ENCODE peak calls at places on chromosome 12, in nine cellular contexts. One of them, this sample, is unnamed.

GRCh38 chr12:56687225-56688128 is 607 bp downstream of the PTGES3 start:
- DNase-seq in colonic mucosa: peak; percentile 67
- DNase-seq in psoas muscle: peak; percentile 69
- DNase-seq in HepG2: no peak
- DNase-seq in heart left ventricle: peak; percentile 79
- DNase-seq in CD8-positive, alpha-beta memory T cell: peak; percentile 72
- DNase-seq in suprapubic skin: peak; percentile 81
- DNase-seq in sigmoid colon: peak; percentile 81
- DNase-seq in aorta: peak; percentile 82
- DNase-seq in this sample: no peak

GRCh38 chr12:29782285-29782820 is 1.4 kb downstream of the TMTC1 start:
- DNase-seq in HepG2: no peak
- DNase-seq in sigmoid colon: no peak
- DNase-seq in psoas muscle: no peak
- DNase-seq in heart left ventricle: no peak
- DNase-seq in aorta: no peak
- DNase-seq in CD8-positive, alpha-beta memory T cell: no peak
- DNase-seq in colonic mucosa: no peak
- DNase-seq in suprapubic skin: no peak
- DNase-seq in this sample: peak; percentile 46

GRCh38 chr12:102808412-102808811 is 108.6 kb downstream of the PAH start:
- DNase-seq in colonic mucosa: no peak
- DNase-seq in suprapubic skin: no peak
- DNase-seq in heart left ventricle: no peak
- DNase-seq in CD8-positive, alpha-beta memory T cell: no peak
- DNase-seq in aorta: no peak
- DNase-seq in sigmoid colon: no peak
- DNase-seq in HepG2: no peak
- DNase-seq in psoas muscle: no peak
- DNase-seq in this sample: no peak

GRCh38 chr12:5258498-5258897 is 173.4 kb upstream of the NTF3 start:
- DNase-seq in suprapubic skin: peak; percentile 65
- DNase-seq in sigmoid colon: no peak
- DNase-seq in psoas muscle: no peak
- DNase-seq in CD8-positive, alpha-beta memory T cell: no peak
- DNase-seq in heart left ventricle: no peak
- DNase-seq in aorta: no peak
- DNase-seq in colonic mucosa: peak; percentile 22
- DNase-seq in HepG2: no peak
- DNase-seq in this sample: no peak

GRCh38 chr12:122265433-122265832 is 861 bp downstream of the VPS33A start:
- DNase-seq in aorta: no peak
- DNase-seq in colonic mucosa: no peak
- DNase-seq in heart left ventricle: no peak
- DNase-seq in CD8-positive, alpha-beta memory T cell: no peak
- DNase-seq in sigmoid colon: no peak
- DNase-seq in psoas muscle: no peak
- DNase-seq in suprapubic skin: no peak
- DNase-seq in HepG2: no peak
- DNase-seq in this sample: no peak

GRCh38 chr12:19206493-19207077 is 77.1 kb downstream of the PLEKHA5 start:
- DNase-seq in CD8-positive, alpha-beta memory T cell: no peak
- DNase-seq in suprapubic skin: no peak
- DNase-seq in heart left ventricle: no peak
- DNase-seq in psoas muscle: no peak
- DNase-seq in aorta: no peak
- DNase-seq in sigmoid colon: no peak
- DNase-seq in HepG2: no peak
- DNase-seq in colonic mucosa: no peak
- DNase-seq in this sample: no peak

GRCh38 chr12:31900271-31900670 is 58.9 kb upstream of the RESF1 start:
- DNase-seq in psoas muscle: no peak
- DNase-seq in suprapubic skin: no peak
- DNase-seq in CD8-positive, alpha-beta memory T cell: no peak
- DNase-seq in colonic mucosa: no peak
- DNase-seq in heart left ventricle: no peak
- DNase-seq in aorta: no peak
- DNase-seq in HepG2: no peak
- DNase-seq in sigmoid colon: no peak
- DNase-seq in this sample: peak; percentile 25

GRCh38 chr12:25585021-25585523 is 32.0 kb upstream of the LMNTD1 start:
- DNase-seq in heart left ventricle: no peak
- DNase-seq in CD8-positive, alpha-beta memory T cell: no peak
- DNase-seq in sigmoid colon: peak; percentile 80
- DNase-seq in aorta: no peak
- DNase-seq in colonic mucosa: no peak
- DNase-seq in suprapubic skin: no peak
- DNase-seq in psoas muscle: no peak
- DNase-seq in HepG2: no peak
- DNase-seq in this sample: no peak

GRCh38 chr12:98894412-98895085 is 249.5 kb downstream of the APAF1 start:
- DNase-seq in sigmoid colon: no peak
- DNase-seq in psoas muscle: no peak
- DNase-seq in heart left ventricle: peak; percentile 55
- DNase-seq in HepG2: no peak
- DNase-seq in aorta: no peak
- DNase-seq in suprapubic skin: no peak
- DNase-seq in colonic mucosa: no peak
- DNase-seq in CD8-positive, alpha-beta memory T cell: no peak
- DNase-seq in this sample: no peak

GRCh38 chr12:24600996-24601395 is 347.9 kb downstream of the BCAT1 start:
- DNase-seq in suprapubic skin: no peak
- DNase-seq in psoas muscle: no peak
- DNase-seq in CD8-positive, alpha-beta memory T cell: no peak
- DNase-seq in aorta: no peak
- DNase-seq in heart left ventricle: no peak
- DNase-seq in colonic mucosa: no peak
- DNase-seq in HepG2: no peak
- DNase-seq in sigmoid colon: no peak
- DNase-seq in this sample: peak; percentile 50

GRCh38 chr12:50220357-50221061 is 53.3 kb upstream of the CERS5 start:
- DNase-seq in aorta: no peak
- DNase-seq in heart left ventricle: no peak
- DNase-seq in sigmoid colon: no peak
- DNase-seq in suprapubic skin: no peak
- DNase-seq in colonic mucosa: no peak
- DNase-seq in psoas muscle: no peak
- DNase-seq in CD8-positive, alpha-beta memory T cell: no peak
- DNase-seq in HepG2: no peak
- DNase-seq in this sample: peak; percentile 50

GRCh38 chr12:17992002-17992656 is 97.9 kb downstream of the RERGL start:
- DNase-seq in psoas muscle: no peak
- DNase-seq in aorta: no peak
- DNase-seq in colonic mucosa: no peak
- DNase-seq in suprapubic skin: no peak
- DNase-seq in HepG2: peak; percentile 3
- DNase-seq in sigmoid colon: no peak
- DNase-seq in heart left ventricle: no peak
- DNase-seq in CD8-positive, alpha-beta memory T cell: no peak
- DNase-seq in this sample: peak; percentile 51

GRCh38 chr12:56080556-56081138 is 682 bp downstream of the ERBB3 start:
- DNase-seq in suprapubic skin: no peak
- DNase-seq in sigmoid colon: no peak
- DNase-seq in CD8-positive, alpha-beta memory T cell: no peak
- DNase-seq in heart left ventricle: no peak
- DNase-seq in aorta: no peak
- DNase-seq in HepG2: peak; percentile 96
- DNase-seq in colonic mucosa: peak; percentile 87
- DNase-seq in psoas muscle: peak; percentile 44
- DNase-seq in this sample: no peak

GRCh38 chr12:84793558-84794367 is 118.8 kb downstream of the SLC6A15 start:
- DNase-seq in heart left ventricle: no peak
- DNase-seq in suprapubic skin: no peak
- DNase-seq in CD8-positive, alpha-beta memory T cell: no peak
- DNase-seq in psoas muscle: no peak
- DNase-seq in aorta: peak; percentile 74
- DNase-seq in HepG2: no peak
- DNase-seq in sigmoid colon: no peak
- DNase-seq in colonic mucosa: no peak
- DNase-seq in this sample: no peak

GRCh38 chr12:115752151-115752550 is 525.3 kb downstream of the MED13L start:
- DNase-seq in CD8-positive, alpha-beta memory T cell: no peak
- DNase-seq in sigmoid colon: no peak
- DNase-seq in psoas muscle: no peak
- DNase-seq in HepG2: no peak
- DNase-seq in heart left ventricle: no peak
- DNase-seq in suprapubic skin: no peak
- DNase-seq in colonic mucosa: no peak
- DNase-seq in aorta: no peak
- DNase-seq in this sample: peak; percentile 28

GRCh38 chr12:109775172-109775881 is 57.9 kb downstream of the TRPV4 start:
- DNase-seq in heart left ventricle: peak; percentile 84
- DNase-seq in colonic mucosa: peak; percentile 79
- DNase-seq in sigmoid colon: peak; percentile 87
- DNase-seq in suprapubic skin: peak; percentile 77
- DNase-seq in HepG2: peak; percentile 50
- DNase-seq in psoas muscle: peak; percentile 86
- DNase-seq in aorta: peak; percentile 91
- DNase-seq in CD8-positive, alpha-beta memory T cell: peak; percentile 58
- DNase-seq in this sample: peak; percentile 50

DNA sequence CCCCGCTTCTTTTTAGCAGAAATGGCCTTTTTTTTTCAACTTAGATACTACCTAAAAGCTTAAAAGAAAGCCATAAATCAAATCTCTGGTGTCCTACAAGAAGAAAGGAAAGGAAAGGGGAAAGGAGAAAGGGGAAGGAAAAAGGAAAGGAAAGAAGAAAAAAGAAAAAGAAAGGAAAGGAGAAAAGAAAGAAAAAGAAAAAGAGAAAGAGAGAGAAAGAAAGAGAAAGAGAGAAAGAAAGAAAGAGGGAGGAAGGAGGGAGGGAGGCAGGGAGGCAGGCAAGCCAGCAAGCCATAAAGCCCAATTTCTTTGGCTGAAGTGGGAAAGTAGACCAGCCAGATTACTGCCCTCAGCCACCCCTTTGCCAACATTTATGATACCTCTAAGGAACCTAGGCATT is 32.5 kb upstream of the SLC6A13 start:
- DNase-seq in psoas muscle: no peak
- DNase-seq in CD8-positive, alpha-beta memory T cell: no peak
- DNase-seq in heart left ventricle: no peak
- DNase-seq in colonic mucosa: no peak
- DNase-seq in aorta: no peak
- DNase-seq in sigmoid colon: no peak
- DNase-seq in suprapubic skin: no peak
- DNase-seq in HepG2: no peak
- DNase-seq in this sample: no peak
- H3K36me3 ChIP-seq in psoas muscle: peaks cover 84% of the 10 kb centered on the region
- H3K36me3 ChIP-seq in CD8-positive, alpha-beta memory T cell: peaks cover 43% of the 10 kb centered on the region
- H3K36me3 ChIP-seq in heart left ventricle: peaks cover 25% of the 10 kb centered on the region
- H3K36me3 ChIP-seq in colonic mucosa: peaks cover 15% of the 10 kb centered on the region
- H3K36me3 ChIP-seq in aorta: peaks cover 5% of the 10 kb centered on the region
- H3K36me3 ChIP-seq in sigmoid colon: peaks cover 25% of the 10 kb centered on the region
- H3K36me3 ChIP-seq in suprapubic skin: peaks cover 84% of the 10 kb centered on the region
- H3K36me3 ChIP-seq in HepG2: peaks cover 10% of the 10 kb centered on the region
- H3K36me3 ChIP-seq in this sample: peaks cover 32% of the 10 kb centered on the region

GRCh38 chr12:93315385-93315906 is 62.3 kb upstream of the NUDT4 start:
- DNase-seq in CD8-positive, alpha-beta memory T cell: no peak
- DNase-seq in HepG2: no peak
- DNase-seq in colonic mucosa: no peak
- DNase-seq in suprapubic skin: no peak
- DNase-seq in aorta: no peak
- DNase-seq in heart left ventricle: no peak
- DNase-seq in psoas muscle: no peak
- DNase-seq in sigmoid colon: no peak
- DNase-seq in this sample: no peak
- H3K27ac ChIP-seq in CD8-positive, alpha-beta memory T cell: peak overlapping the region; percentile 78
- H3K27ac ChIP-seq in HepG2: peak overlapping the region; percentile 69
- H3K27ac ChIP-seq in colonic mucosa: peak overlapping the region; percentile 79
- H3K27ac ChIP-seq in suprapubic skin: no peak overlapping the region
- H3K27ac ChIP-seq in aorta: no peak overlapping the region
- H3K27ac ChIP-seq in heart left ventricle: no peak overlapping the region
- H3K27ac ChIP-seq in psoas muscle: no peak overlapping the region
- H3K27ac ChIP-seq in sigmoid colon: no peak overlapping the region
- H3K27ac ChIP-seq in this sample: no peak overlapping the region

DNA sequence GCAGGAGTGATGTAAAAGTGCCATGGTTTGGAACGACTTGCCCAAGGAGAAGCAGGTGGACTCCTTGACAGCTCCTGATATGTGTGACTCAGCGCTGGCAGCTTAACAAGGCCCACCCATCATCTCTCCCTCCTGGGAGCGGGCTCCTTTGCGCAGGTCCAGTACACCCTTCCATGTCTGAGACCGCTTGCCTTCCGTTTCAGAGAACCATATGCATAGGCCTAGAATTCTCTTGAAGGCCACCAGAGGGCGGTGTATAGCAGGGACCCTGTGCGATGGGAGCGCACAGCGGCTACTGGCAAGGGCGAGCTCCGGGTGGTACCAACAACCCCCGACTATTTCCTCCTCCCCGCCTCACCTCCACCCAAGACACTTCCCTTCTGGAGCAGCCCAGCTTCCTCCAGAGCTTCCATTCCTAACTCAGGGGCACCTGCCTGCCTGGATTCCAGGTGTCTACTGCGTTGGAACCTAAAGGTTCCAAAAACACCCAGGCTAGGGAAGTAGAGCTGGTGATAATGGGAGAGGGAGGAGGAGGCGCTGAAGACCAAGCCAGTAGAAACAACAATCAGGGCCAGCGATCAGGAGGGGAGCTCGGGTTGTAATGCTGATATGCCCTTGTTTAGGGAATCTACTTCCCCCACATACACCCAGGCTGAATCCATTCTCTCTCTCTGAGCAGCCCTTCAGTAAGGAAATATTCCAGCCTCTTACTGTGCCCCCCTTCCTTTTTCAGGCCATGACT is 6.2 kb downstream of the DHH start:
- DNase-seq in aorta: peak; percentile 89
- DNase-seq in suprapubic skin: peak; percentile 77
- DNase-seq in colonic mucosa: peak; percentile 81
- DNase-seq in sigmoid colon: peak; percentile 87
- DNase-seq in heart left ventricle: peak; percentile 78
- DNase-seq in CD8-positive, alpha-beta memory T cell: peak; percentile 71
- DNase-seq in HepG2: peak; percentile 73
- DNase-seq in psoas muscle: peak; percentile 83
- DNase-seq in this sample: peak; percentile 84
- H3K27me3 ChIP-seq in aorta: no peaks in the 10 kb centered on the region
- H3K27me3 ChIP-seq in suprapubic skin: peaks cover 50% of the 10 kb centered on the region
- H3K27me3 ChIP-seq in colonic mucosa: peaks cover 45% of the 10 kb centered on the region
- H3K27me3 ChIP-seq in sigmoid colon: peaks cover 49% of the 10 kb centered on the region
- H3K27me3 ChIP-seq in heart left ventricle: peaks cover 39% of the 10 kb centered on the region
- H3K27me3 ChIP-seq in CD8-positive, alpha-beta memory T cell: peaks cover 45% of the 10 kb centered on the region
- H3K27me3 ChIP-seq in HepG2: peaks cover 54% of the 10 kb centered on the region
- H3K27me3 ChIP-seq in psoas muscle: no peaks in the 10 kb centered on the region
- H3K27me3 ChIP-seq in this sample: peaks cover 12% of the 10 kb centered on the region

GRCh38 chr12:112468041-112468440 is 49.3 kb downstream of the PTPN11 start:
- DNase-seq in colonic mucosa: no peak
- DNase-seq in CD8-positive, alpha-beta memory T cell: no peak
- DNase-seq in psoas muscle: no peak
- DNase-seq in HepG2: no peak
- DNase-seq in aorta: no peak
- DNase-seq in heart left ventricle: no peak
- DNase-seq in sigmoid colon: no peak
- DNase-seq in suprapubic skin: no peak
- DNase-seq in this sample: no peak

GRCh38 chr12:112473056-112473455 is 54.3 kb downstream of the PTPN11 start:
- DNase-seq in colonic mucosa: no peak
- DNase-seq in heart left ventricle: no peak
- DNase-seq in suprapubic skin: no peak
- DNase-seq in CD8-positive, alpha-beta memory T cell: no peak
- DNase-seq in psoas muscle: no peak
- DNase-seq in sigmoid colon: no peak
- DNase-seq in aorta: no peak
- DNase-seq in HepG2: no peak
- DNase-seq in this sample: no peak
- H3K36me3 ChIP-seq in colonic mucosa: peaks cover 8% of the 10 kb centered on the region
- H3K36me3 ChIP-seq in heart left ventricle: peaks cover 19% of the 10 kb centered on the region
- H3K36me3 ChIP-seq in suprapubic skin: peaks cover 69% of the 10 kb centered on the region
- H3K36me3 ChIP-seq in CD8-positive, alpha-beta memory T cell: peaks cover 25% of the 10 kb centered on the region
- H3K36me3 ChIP-seq in psoas muscle: peaks cover 66% of the 10 kb centered on the region
- H3K36me3 ChIP-seq in sigmoid colon: peaks cover 34% of the 10 kb centered on the region
- H3K36me3 ChIP-seq in aorta: peaks cover 2% of the 10 kb centered on the region
- H3K36me3 ChIP-seq in HepG2: peaks cover 9% of the 10 kb centered on the region
- H3K36me3 ChIP-seq in this sample: peaks cover 35% of the 10 kb centered on the region